ENCODE peak calls at places on chromosome 7, in ten cellular contexts. I is stomach, R is esophagus squamous epithelium, T is Peyer's patch, Y is A549, W is sigmoid colon, U is K562, X is HepG2, S is IMR-90, M is body of pancreas. C is an unnamed sample.
A peak's percentile ranks its signal among the peaks of the same experiment; 100 is the strongest.

GRCh38 chr7:127594490-127594889 is 954 bp downstream of the FSCN3 start:
- DNase-seq in S (no peak), I (no peak), R (no peak), Y (no peak), X (peak; percentile 35), W (no peak), U (no peak), M (peak; percentile 74), T (no peak), C (peak; percentile 80)

GRCh38 chr7:6424702-6425072 is 23.1 kb downstream of the DAGLB start:
- DNase-seq in X (no peak), T (no peak), S (no peak), Y (no peak), I (no peak), M (no peak), R (no peak), W (no peak), U (no peak), C (no peak)

GRCh38 chr7:114533151-114533550 is 118.5 kb downstream of the FOXP2 start:
- DNase-seq in R (no peak), U (no peak), I (no peak), S (no peak), W (no peak), X (no peak), Y (no peak), M (no peak), T (no peak), C (no peak)

GRCh38 chr7:101882595-101883564 is 65.5 kb downstream of the CUX1 start:
- DNase-seq in M (peak; percentile 90), T (peak; percentile 22), S (peak; percentile 100), Y (peak; percentile 96), W (peak; percentile 97), U (peak; percentile 75), R (no peak), X (peak; percentile 99), I (peak; percentile 88), C (peak; percentile 62)

GRCh38 chr7:11452491-11452890 is 379.5 kb downstream of the THSD7A start:
- DNase-seq in M (no peak), X (no peak), I (no peak), W (no peak), T (no peak), R (no peak), U (no peak), S (no peak), Y (no peak), C (no peak)

GRCh38 chr7:7214398-7215347 is 32.3 kb downstream of the C1GALT1 start:
- DNase-seq in W (no peak), S (no peak), U (no peak), X (no peak), I (no peak), R (no peak), T (no peak), M (no peak), Y (no peak), C (no peak)

GRCh38 chr7:20786779-20787651 is at the start of gene SP8:
- DNase-seq in M (peak; percentile 28), U (peak; percentile 89), X (peak; percentile 31), T (no peak), Y (peak; percentile 48), W (no peak), R (no peak), I (no peak), S (peak; percentile 11), C (peak; percentile 68)

GRCh38 chr7:102080003-102080361 is 206.7 kb upstream of the SH2B2 start:
- DNase-seq in U (peak; percentile 18), S (no peak), Y (no peak), T (no peak), X (no peak), W (no peak), R (no peak), I (no peak), M (no peak), C (no peak)

GRCh38 chr7:98398567-98399372 is 2.1 kb downstream of the BAIAP2L1 start:
- DNase-seq in T (no peak), I (no peak), R (no peak), S (no peak), M (peak; percentile 33), U (no peak), Y (no peak), W (no peak), X (no peak), C (no peak)

GRCh38 chr7:155811895-155812761 is at the start of gene SHH:
- DNase-seq in I (no peak), R (no peak), W (no peak), X (no peak), Y (no peak), M (no peak), T (no peak), S (peak; percentile 33), U (no peak), C (no peak)

GRCh38 chr7:155277385-155277994 is 20.2 kb upstream of the INSIG1 start:
- DNase-seq in I (no peak), X (no peak), W (no peak), R (no peak), U (no peak), T (no peak), M (no peak), Y (no peak), S (no peak), C (no peak)

GRCh38 chr7:81449105-81449504 is 320.7 kb downstream of the HGF start:
- DNase-seq in X (no peak), R (no peak), M (no peak), S (no peak), I (no peak), T (no peak), U (no peak), W (no peak), Y (no peak), C (no peak)

GRCh38 chr7:117143580-117143979 is 179.3 kb downstream of the WNT2 start:
- DNase-seq in U (no peak), R (no peak), Y (no peak), S (peak; percentile 73), T (no peak), I (no peak), X (no peak), M (no peak), W (no peak), C (no peak)

GRCh38 chr7:41315764-41316163 is 387.1 kb downstream of the INHBA start:
- DNase-seq in X (no peak), U (no peak), R (no peak), T (no peak), I (no peak), W (no peak), S (no peak), Y (no peak), M (no peak), C (peak; percentile 19)
- TF ChIP-seq CTCF in X (peak; percentile 71), U (no peak), R (no peak), T (peak; percentile 24), I (no peak), W (no peak), S (no peak), Y (no peak), M (no peak), C (peak; percentile 41)

GRCh38 chr7:16644624-16644986 is 949 bp downstream of the ANKMY2 start:
- DNase-seq in M (peak; percentile 56), W (peak; percentile 82), X (peak; percentile 9), T (peak; percentile 65), Y (peak; percentile 51), U (peak; percentile 62), S (peak; percentile 47), R (no peak), I (peak; percentile 57), C (peak; percentile 86)

GRCh38 chr7:16645593-16646426 is at the start of the genes ANKMY2 and BZW2:
- DNase-seq in M (peak; percentile 96), W (peak; percentile 98), U (peak; percentile 93), T (peak; percentile 90), R (peak; percentile 81), X (peak; percentile 91), S (peak; percentile 97), Y (peak; percentile 94), I (peak; percentile 94), C (peak; percentile 99)

GRCh38 chr7:16644987-16645592 is 464 bp downstream of the ANKMY2 start:
- DNase-seq in S (no peak), M (peak; percentile 42), T (peak; percentile 24), Y (peak; percentile 49), W (peak; percentile 71), R (no peak), X (no peak), U (peak; percentile 46), I (peak; percentile 27), C (no peak)

GRCh38 chr7:16646427-16647081 is 573 bp downstream of the BZW2 start:
- DNase-seq in W (no peak), X (no peak), U (no peak), S (no peak), I (no peak), R (no peak), M (peak; percentile 34), T (no peak), Y (no peak), C (peak; percentile 56)

GRCh38 chr7:16644157-16644556 is 1.4 kb downstream of the ANKMY2 start:
- DNase-seq in U (no peak), S (no peak), W (no peak), Y (no peak), T (no peak), I (no peak), R (no peak), M (no peak), X (no peak), C (no peak)
- H3K4me3 ChIP-seq in U (peak overlapping the region; percentile 90), S (peak overlapping the region; percentile 69), W (peak overlapping the region; percentile 90), Y (peak overlapping the region; percentile 87), T (peak overlapping the region; percentile 79), I (peak overlapping the region; percentile 82), R (peak overlapping the region; percentile 99), M (peak overlapping the region; percentile 60), X (peak overlapping the region; percentile 87), C (peak overlapping the region; percentile 87)

GRCh38 chr7:28706607-28707006 is 251.5 kb downstream of the TRIL start:
- DNase-seq in T (no peak), S (no peak), W (no peak), M (no peak), R (no peak), X (no peak), Y (no peak), U (no peak), I (no peak), C (no peak)
- TF ChIP-seq POLR2A in T (no peak), S (no peak), W (no peak), M (no peak), R (no peak), X (no peak), Y (no peak), U (no peak), I (no peak), C (no peak)

GRCh38 chr7:27160546-27161213 is 4.2 kb upstream of the HOXA7 start:
- DNase-seq in X (peak; percentile 62), T (peak; percentile 91), S (peak; percentile 77), R (peak; percentile 62), W (peak; percentile 94), I (peak; percentile 88), Y (peak; percentile 82), M (peak; percentile 90), U (peak; percentile 86), C (peak; percentile 96)

GRCh38 chr7:27160147-27160545 is 3.7 kb upstream of the HOXA7 start:
- DNase-seq in Y (no peak), U (no peak), I (no peak), T (no peak), S (no peak), M (no peak), X (no peak), W (peak; percentile 69), R (no peak), C (no peak)

GRCh38 chr7:27158436-27159277 is 2.2 kb upstream of the HOXA7 start:
- DNase-seq in Y (no peak), S (no peak), M (no peak), R (no peak), W (peak; percentile 64), U (no peak), X (no peak), I (no peak), T (no peak), C (no peak)

GRCh38 chr7:27157717-27158431 is 1.4 kb upstream of the HOXA7 start:
- DNase-seq in Y (no peak), T (no peak), I (peak; percentile 11), M (no peak), R (no peak), S (no peak), X (no peak), U (no peak), W (peak; percentile 60), C (no peak)

GRCh38 chr7:27159278-27160146 is 3.0 kb upstream of the HOXA7 start:
- DNase-seq in Y (no peak), X (no peak), M (no peak), R (no peak), I (no peak), U (no peak), W (peak; percentile 63), S (no peak), T (no peak), C (no peak)
- TF ChIP-seq CTCF in Y (no peak), X (no peak), M (no peak), R (no peak), I (no peak), U (no peak), W (no peak), S (no peak), T (no peak), C (no peak)